ENCODE peak calls at places on chromosome 16, in ten cellular contexts. One of them, this sample, is unnamed.

GRCh38 chr16:31487720-31488629 is 5.1 kb downstream of the SLC5A2 start:
- DNase-seq in GM23338: peak; percentile 89
- DNase-seq in coronary artery: no peak
- DNase-seq in cardiac muscle cell: peak; percentile 70
- DNase-seq in A673: peak; percentile 60
- DNase-seq in fibroblast of lung: peak; percentile 32
- DNase-seq in DND-41: peak; percentile 58
- DNase-seq in SK-N-SH: peak; percentile 91
- DNase-seq in left lung: peak; percentile 94
- DNase-seq in neural progenitor cell: peak; percentile 76
- DNase-seq in this sample: no peak

GRCh38 chr16:54077412-54077821 is 209.2 kb downstream of the IRX3 start:
- DNase-seq in GM23338: no peak
- DNase-seq in coronary artery: no peak
- DNase-seq in cardiac muscle cell: no peak
- DNase-seq in A673: no peak
- DNase-seq in fibroblast of lung: peak; percentile 79
- DNase-seq in DND-41: peak; percentile 12
- DNase-seq in SK-N-SH: no peak
- DNase-seq in left lung: no peak
- DNase-seq in neural progenitor cell: no peak
- DNase-seq in this sample: no peak

GRCh38 chr16:82033006-82033405 is 2.0 kb upstream of the HSD17B2 start:
- DNase-seq in GM23338: no peak
- DNase-seq in coronary artery: no peak
- DNase-seq in cardiac muscle cell: no peak
- DNase-seq in A673: no peak
- DNase-seq in fibroblast of lung: no peak
- DNase-seq in DND-41: no peak
- DNase-seq in SK-N-SH: no peak
- DNase-seq in left lung: no peak
- DNase-seq in neural progenitor cell: no peak
- DNase-seq in this sample: no peak

GRCh38 chr16:14196011-14196410 is 124.9 kb downstream of the MRTFB start:
- DNase-seq in GM23338: peak; percentile 31
- DNase-seq in coronary artery: no peak
- DNase-seq in cardiac muscle cell: no peak
- DNase-seq in A673: peak; percentile 12
- DNase-seq in fibroblast of lung: peak; percentile 40
- DNase-seq in DND-41: no peak
- DNase-seq in SK-N-SH: peak; percentile 27
- DNase-seq in left lung: no peak
- DNase-seq in neural progenitor cell: no peak
- DNase-seq in this sample: no peak

GRCh38 chr16:49478107-49478506 is 104.5 kb downstream of the C16orf78 start:
- DNase-seq in GM23338: no peak
- DNase-seq in coronary artery: no peak
- DNase-seq in cardiac muscle cell: no peak
- DNase-seq in A673: no peak
- DNase-seq in fibroblast of lung: no peak
- DNase-seq in DND-41: no peak
- DNase-seq in SK-N-SH: no peak
- DNase-seq in left lung: no peak
- DNase-seq in neural progenitor cell: no peak
- DNase-seq in this sample: no peak

GRCh38 chr16:67302076-67302475 is 22.7 kb downstream of the PLEKHG4 start:
- DNase-seq in GM23338: no peak
- DNase-seq in coronary artery: no peak
- DNase-seq in cardiac muscle cell: no peak
- DNase-seq in A673: no peak
- DNase-seq in fibroblast of lung: no peak
- DNase-seq in DND-41: no peak
- DNase-seq in SK-N-SH: peak; percentile 7
- DNase-seq in left lung: no peak
- DNase-seq in neural progenitor cell: no peak
- DNase-seq in this sample: no peak

GRCh38 chr16:75092777-75093176 is 23.8 kb downstream of the LDHD start:
- DNase-seq in GM23338: peak; percentile 63
- DNase-seq in coronary artery: no peak
- DNase-seq in cardiac muscle cell: no peak
- DNase-seq in A673: no peak
- DNase-seq in fibroblast of lung: no peak
- DNase-seq in DND-41: no peak
- DNase-seq in SK-N-SH: no peak
- DNase-seq in left lung: no peak
- DNase-seq in neural progenitor cell: no peak
- DNase-seq in this sample: no peak

GRCh38 chr16:14223632-14224031 is 152.5 kb downstream of the MRTFB start:
- DNase-seq in GM23338: no peak
- DNase-seq in coronary artery: no peak
- DNase-seq in cardiac muscle cell: no peak
- DNase-seq in A673: no peak
- DNase-seq in fibroblast of lung: no peak
- DNase-seq in DND-41: no peak
- DNase-seq in SK-N-SH: no peak
- DNase-seq in left lung: no peak
- DNase-seq in neural progenitor cell: no peak
- DNase-seq in this sample: no peak

GRCh38 chr16:583470-583814 is 6.4 kb upstream of the RAB40C start:
- DNase-seq in GM23338: peak; percentile 80
- DNase-seq in coronary artery: no peak
- DNase-seq in cardiac muscle cell: no peak
- DNase-seq in A673: no peak
- DNase-seq in fibroblast of lung: no peak
- DNase-seq in DND-41: no peak
- DNase-seq in SK-N-SH: no peak
- DNase-seq in left lung: no peak
- DNase-seq in neural progenitor cell: no peak
- DNase-seq in this sample: no peak

GRCh38 chr16:580946-581498 is 8.8 kb upstream of the RAB40C start:
- DNase-seq in GM23338: no peak
- DNase-seq in coronary artery: no peak
- DNase-seq in cardiac muscle cell: no peak
- DNase-seq in A673: no peak
- DNase-seq in fibroblast of lung: no peak
- DNase-seq in DND-41: no peak
- DNase-seq in SK-N-SH: no peak
- DNase-seq in left lung: no peak
- DNase-seq in neural progenitor cell: no peak
- DNase-seq in this sample: no peak

GRCh38 chr16:582218-582613 is 7.7 kb upstream of the RAB40C start:
- DNase-seq in GM23338: peak; percentile 26
- DNase-seq in coronary artery: no peak
- DNase-seq in cardiac muscle cell: no peak
- DNase-seq in A673: no peak
- DNase-seq in fibroblast of lung: no peak
- DNase-seq in DND-41: no peak
- DNase-seq in SK-N-SH: no peak
- DNase-seq in left lung: no peak
- DNase-seq in neural progenitor cell: no peak
- DNase-seq in this sample: no peak

GRCh38 chr16:583815-584591 is 5.9 kb upstream of the RAB40C start:
- DNase-seq in GM23338: peak; percentile 42
- DNase-seq in coronary artery: no peak
- DNase-seq in cardiac muscle cell: no peak
- DNase-seq in A673: peak; percentile 37
- DNase-seq in fibroblast of lung: no peak
- DNase-seq in DND-41: peak; percentile 10
- DNase-seq in SK-N-SH: peak; percentile 42
- DNase-seq in left lung: no peak
- DNase-seq in neural progenitor cell: no peak
- DNase-seq in this sample: no peak

GRCh38 chr16:582614-583331 is 7.1 kb upstream of the RAB40C start:
- DNase-seq in GM23338: peak; percentile 45
- DNase-seq in coronary artery: no peak
- DNase-seq in cardiac muscle cell: no peak
- DNase-seq in A673: no peak
- DNase-seq in fibroblast of lung: no peak
- DNase-seq in DND-41: peak; percentile 5
- DNase-seq in SK-N-SH: no peak
- DNase-seq in left lung: no peak
- DNase-seq in neural progenitor cell: no peak
- DNase-seq in this sample: no peak
- TF ChIP-seq CTCF in GM23338: no peak
- TF ChIP-seq CTCF in coronary artery: no peak
- TF ChIP-seq CTCF in cardiac muscle cell: no peak
- TF ChIP-seq CTCF in A673: no peak
- TF ChIP-seq CTCF in fibroblast of lung: no peak
- TF ChIP-seq CTCF in DND-41: no peak
- TF ChIP-seq CTCF in SK-N-SH: no peak
- TF ChIP-seq CTCF in left lung: no peak
- TF ChIP-seq CTCF in neural progenitor cell: no peak
- TF ChIP-seq CTCF in this sample: no peak

DNA sequence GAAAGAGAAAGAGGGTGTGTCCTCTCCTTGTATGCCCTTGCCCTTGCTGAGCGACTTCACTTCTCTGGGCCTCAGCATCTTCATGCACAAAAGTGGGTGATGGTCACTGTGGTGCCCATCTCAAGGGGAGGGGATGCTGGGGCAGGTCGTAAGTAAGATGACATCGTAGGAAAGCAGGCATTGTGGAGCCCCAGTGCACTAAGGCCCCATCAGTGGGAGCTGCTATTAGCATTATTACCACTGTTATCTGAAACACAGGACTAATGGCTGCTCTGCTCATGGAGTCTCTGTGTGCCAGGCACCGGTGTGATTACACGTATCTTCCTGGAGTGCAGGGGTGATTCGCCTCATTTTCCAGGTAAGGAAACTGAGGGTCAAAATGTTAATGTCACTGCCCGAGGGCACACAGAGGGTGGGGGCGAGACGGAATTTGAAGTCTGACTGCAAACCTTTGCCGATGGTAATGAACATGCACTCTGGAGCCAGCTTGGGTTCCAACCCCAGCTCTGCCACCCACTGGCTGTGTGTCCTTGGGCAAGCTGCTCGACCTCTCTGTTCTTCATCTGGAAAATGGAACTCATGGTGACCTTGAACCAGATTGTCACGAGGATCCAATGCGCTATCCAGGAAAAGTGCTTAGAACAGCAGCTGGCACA is 63.2 kb upstream of the GSE1 start:
- DNase-seq in GM23338: no peak
- DNase-seq in coronary artery: no peak
- DNase-seq in cardiac muscle cell: no peak
- DNase-seq in A673: no peak
- DNase-seq in fibroblast of lung: no peak
- DNase-seq in DND-41: no peak
- DNase-seq in SK-N-SH: no peak
- DNase-seq in left lung: no peak
- DNase-seq in neural progenitor cell: no peak
- DNase-seq in this sample: no peak
- TF ChIP-seq CTCF in GM23338: no peak
- TF ChIP-seq CTCF in coronary artery: no peak
- TF ChIP-seq CTCF in cardiac muscle cell: no peak
- TF ChIP-seq CTCF in A673: no peak
- TF ChIP-seq CTCF in fibroblast of lung: no peak
- TF ChIP-seq CTCF in DND-41: no peak
- TF ChIP-seq CTCF in SK-N-SH: no peak
- TF ChIP-seq CTCF in left lung: no peak
- TF ChIP-seq CTCF in neural progenitor cell: no peak
- TF ChIP-seq CTCF in this sample: no peak

GRCh38 chr16:17056666-17057065 is 414.1 kb downstream of the XYLT1 start:
- DNase-seq in GM23338: no peak
- DNase-seq in coronary artery: no peak
- DNase-seq in cardiac muscle cell: no peak
- DNase-seq in A673: no peak
- DNase-seq in fibroblast of lung: no peak
- DNase-seq in DND-41: no peak
- DNase-seq in SK-N-SH: no peak
- DNase-seq in left lung: no peak
- DNase-seq in neural progenitor cell: no peak
- DNase-seq in this sample: no peak

GRCh38 chr16:17050468-17050867 is 420.3 kb downstream of the XYLT1 start:
- DNase-seq in GM23338: no peak
- DNase-seq in coronary artery: no peak
- DNase-seq in cardiac muscle cell: no peak
- DNase-seq in A673: no peak
- DNase-seq in fibroblast of lung: no peak
- DNase-seq in DND-41: no peak
- DNase-seq in SK-N-SH: no peak
- DNase-seq in left lung: no peak
- DNase-seq in neural progenitor cell: no peak
- DNase-seq in this sample: no peak

GRCh38 chr16:17058471-17058870 is 412.3 kb downstream of the XYLT1 start:
- DNase-seq in GM23338: no peak
- DNase-seq in coronary artery: no peak
- DNase-seq in cardiac muscle cell: no peak
- DNase-seq in A673: no peak
- DNase-seq in fibroblast of lung: no peak
- DNase-seq in DND-41: no peak
- DNase-seq in SK-N-SH: peak; percentile 78
- DNase-seq in left lung: no peak
- DNase-seq in neural progenitor cell: no peak
- DNase-seq in this sample: no peak

DNA sequence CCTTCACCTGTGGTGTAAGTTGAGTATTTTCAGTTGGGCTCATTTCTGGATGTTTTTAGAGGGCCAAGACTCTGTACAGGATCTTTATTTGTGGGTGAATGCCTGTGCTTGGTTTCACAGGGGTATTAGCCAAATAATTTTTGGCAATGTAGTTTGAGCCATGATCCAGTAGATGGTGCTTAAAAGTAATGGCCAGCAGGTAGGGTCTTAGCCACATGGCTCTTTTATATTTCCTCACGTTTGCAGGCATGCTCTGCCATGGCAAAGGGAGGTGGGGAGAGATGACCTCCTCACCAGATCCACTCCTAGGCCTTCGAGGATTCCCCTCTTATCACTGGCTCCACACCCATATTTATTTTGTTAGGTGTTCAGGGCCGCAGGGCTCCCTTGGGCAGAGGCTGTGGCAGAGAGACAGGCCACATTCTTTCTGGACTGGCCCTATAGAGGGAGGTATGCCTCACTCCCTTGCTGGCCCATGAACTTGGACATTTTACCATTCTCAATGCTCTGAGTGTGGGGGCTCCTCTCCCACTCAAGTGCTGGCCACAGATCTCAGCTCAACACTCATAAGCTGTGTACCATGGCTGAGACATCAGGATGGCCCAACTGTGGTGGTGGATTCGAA is 417.1 kb downstream of the XYLT1 start:
- DNase-seq in GM23338: peak; percentile 46
- DNase-seq in coronary artery: no peak
- DNase-seq in cardiac muscle cell: no peak
- DNase-seq in A673: no peak
- DNase-seq in fibroblast of lung: no peak
- DNase-seq in DND-41: no peak
- DNase-seq in SK-N-SH: no peak
- DNase-seq in left lung: no peak
- DNase-seq in neural progenitor cell: peak; percentile 4
- DNase-seq in this sample: no peak
- TF ChIP-seq CTCF in GM23338: peak; percentile 51
- TF ChIP-seq CTCF in coronary artery: no peak
- TF ChIP-seq CTCF in cardiac muscle cell: no peak
- TF ChIP-seq CTCF in A673: no peak
- TF ChIP-seq CTCF in fibroblast of lung: no peak
- TF ChIP-seq CTCF in DND-41: no peak
- TF ChIP-seq CTCF in SK-N-SH: no peak
- TF ChIP-seq CTCF in left lung: no peak
- TF ChIP-seq CTCF in neural progenitor cell: peak; percentile 34
- TF ChIP-seq CTCF in this sample: no peak

GRCh38 chr16:87701505-87701921 is 64.3 kb downstream of the KLHDC4 start:
- DNase-seq in GM23338: no peak
- DNase-seq in coronary artery: no peak
- DNase-seq in cardiac muscle cell: no peak
- DNase-seq in A673: no peak
- DNase-seq in fibroblast of lung: no peak
- DNase-seq in DND-41: no peak
- DNase-seq in SK-N-SH: no peak
- DNase-seq in left lung: no peak
- DNase-seq in neural progenitor cell: no peak
- DNase-seq in this sample: no peak

GRCh38 chr16:87703071-87703470 is 62.7 kb downstream of the KLHDC4 start:
- DNase-seq in GM23338: no peak
- DNase-seq in coronary artery: no peak
- DNase-seq in cardiac muscle cell: no peak
- DNase-seq in A673: no peak
- DNase-seq in fibroblast of lung: no peak
- DNase-seq in DND-41: no peak
- DNase-seq in SK-N-SH: no peak
- DNase-seq in left lung: no peak
- DNase-seq in neural progenitor cell: no peak
- DNase-seq in this sample: no peak

GRCh38 chr16:87701066-87701425 is 64.7 kb downstream of the KLHDC4 start:
- DNase-seq in GM23338: no peak
- DNase-seq in coronary artery: no peak
- DNase-seq in cardiac muscle cell: no peak
- DNase-seq in A673: no peak
- DNase-seq in fibroblast of lung: no peak
- DNase-seq in DND-41: no peak
- DNase-seq in SK-N-SH: no peak
- DNase-seq in left lung: no peak
- DNase-seq in neural progenitor cell: no peak
- DNase-seq in this sample: no peak

GRCh38 chr16:87703835-87704375 is 61.9 kb downstream of the KLHDC4 start:
- DNase-seq in GM23338: no peak
- DNase-seq in coronary artery: no peak
- DNase-seq in cardiac muscle cell: no peak
- DNase-seq in A673: no peak
- DNase-seq in fibroblast of lung: no peak
- DNase-seq in DND-41: no peak
- DNase-seq in SK-N-SH: no peak
- DNase-seq in left lung: no peak
- DNase-seq in neural progenitor cell: no peak
- DNase-seq in this sample: no peak

DNA sequence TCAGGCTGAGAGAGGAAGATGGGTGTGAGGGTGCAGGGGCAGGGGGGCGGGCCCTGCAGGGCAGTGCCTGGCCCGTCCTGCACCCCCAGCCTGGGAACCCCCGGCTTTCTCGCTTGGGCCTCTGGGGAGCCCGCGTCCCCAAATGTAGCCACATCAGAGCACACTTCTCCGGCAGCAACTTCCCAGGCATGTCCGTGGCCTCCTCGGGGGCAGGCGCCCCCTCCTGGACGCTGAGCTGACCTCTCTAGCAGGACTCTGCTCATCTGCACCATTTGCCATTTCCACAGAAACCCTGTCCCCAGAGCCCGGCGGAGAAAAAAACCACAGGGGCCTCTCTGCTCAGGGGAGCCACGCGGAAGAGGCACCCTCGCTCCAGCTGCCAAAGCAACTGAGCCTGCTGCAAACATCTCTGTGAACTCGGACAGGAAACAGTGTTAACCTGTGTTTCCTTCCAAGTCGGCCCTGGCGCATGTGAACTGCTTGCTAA is 63.4 kb downstream of the KLHDC4 start:
- DNase-seq in GM23338: peak; percentile 83
- DNase-seq in coronary artery: no peak
- DNase-seq in cardiac muscle cell: peak; percentile 54
- DNase-seq in A673: no peak
- DNase-seq in fibroblast of lung: no peak
- DNase-seq in DND-41: no peak
- DNase-seq in SK-N-SH: peak; percentile 82
- DNase-seq in left lung: no peak
- DNase-seq in neural progenitor cell: peak; percentile 79
- DNase-seq in this sample: no peak
- TF ChIP-seq CTCF in GM23338: peak; percentile 67
- TF ChIP-seq CTCF in coronary artery: no peak
- TF ChIP-seq CTCF in cardiac muscle cell: peak; percentile 60
- TF ChIP-seq CTCF in A673: peak; percentile 40
- TF ChIP-seq CTCF in fibroblast of lung: peak; percentile 71
- TF ChIP-seq CTCF in DND-41: no peak
- TF ChIP-seq CTCF in SK-N-SH: peak; percentile 54
- TF ChIP-seq CTCF in left lung: peak; percentile 20
- TF ChIP-seq CTCF in neural progenitor cell: peak; percentile 75
- TF ChIP-seq CTCF in this sample: peak; percentile 53

This sample was measured in osteocyte.